ENCODE peak calls at places on chromosomes 16 and 17, in five cellular contexts. One of them, this sample, is unnamed.

GRCh38 chr17:15663691-15664090 is 20.4 kb downstream of the TRIM16 start:
- DNase-seq in upper lobe of left lung: no peak
- DNase-seq in GM20000: no peak
- DNase-seq in stomach: no peak
- DNase-seq in breast epithelium: no peak
- DNase-seq in this sample: no peak

GRCh38 chr16:9323170-9323569 is 231.7 kb downstream of the HAPSTR1 start:
- DNase-seq in upper lobe of left lung: no peak
- DNase-seq in GM20000: no peak
- DNase-seq in stomach: no peak
- DNase-seq in breast epithelium: no peak
- DNase-seq in this sample: no peak

GRCh38 chr17:58527306-58527705 is 12.9 kb upstream of the MTMR4 start:
- DNase-seq in upper lobe of left lung: no peak
- DNase-seq in GM20000: no peak
- DNase-seq in stomach: no peak
- DNase-seq in breast epithelium: no peak
- DNase-seq in this sample: no peak

GRCh38 chr16:83847371-83848225 is 39.8 kb downstream of the HSBP1 start:
- DNase-seq in upper lobe of left lung: no peak
- DNase-seq in GM20000: no peak
- DNase-seq in stomach: no peak
- DNase-seq in breast epithelium: no peak
- DNase-seq in this sample: no peak

GRCh38 chr17:83194761-83195329 is 115.4 kb downstream of the METRNL start:
- DNase-seq in upper lobe of left lung: peak; percentile 72
- DNase-seq in GM20000: no peak
- DNase-seq in stomach: no peak
- DNase-seq in breast epithelium: peak; percentile 48
- DNase-seq in this sample: peak; percentile 21

GRCh38 chr17:6668727-6669425 is 17.3 kb downstream of the C17orf100 start:
- DNase-seq in upper lobe of left lung: no peak
- DNase-seq in GM20000: no peak
- DNase-seq in stomach: no peak
- DNase-seq in breast epithelium: peak; percentile 25
- DNase-seq in this sample: no peak

GRCh38 chr16:15055141-15056053 is 477 bp downstream of the NTAN1 start:
- DNase-seq in upper lobe of left lung: peak; percentile 55
- DNase-seq in GM20000: peak; percentile 40
- DNase-seq in stomach: no peak
- DNase-seq in breast epithelium: no peak
- DNase-seq in this sample: no peak

GRCh38 chr16:20903116-20903888 is 2.7 kb downstream of the LYRM1 start:
- DNase-seq in upper lobe of left lung: no peak
- DNase-seq in GM20000: no peak
- DNase-seq in stomach: no peak
- DNase-seq in breast epithelium: no peak
- DNase-seq in this sample: no peak

GRCh38 chr17:74274060-74274702 is at the start of gene DNAI2:
- DNase-seq in upper lobe of left lung: peak; percentile 82
- DNase-seq in GM20000: no peak
- DNase-seq in stomach: no peak
- DNase-seq in breast epithelium: no peak
- DNase-seq in this sample: no peak

GRCh38 chr16:26240807-26241206 is 549.0 kb downstream of the HS3ST4 start:
- DNase-seq in upper lobe of left lung: no peak
- DNase-seq in GM20000: no peak
- DNase-seq in stomach: no peak
- DNase-seq in breast epithelium: no peak
- DNase-seq in this sample: no peak

GRCh38 chr17:47694018-47694817 is at the start of gene TBKBP1:
- DNase-seq in upper lobe of left lung: peak; percentile 88
- DNase-seq in GM20000: peak; percentile 72
- DNase-seq in stomach: no peak
- DNase-seq in breast epithelium: no peak
- DNase-seq in this sample: no peak

GRCh38 chr17:6056104-6056503 is 14.1 kb upstream of the WSCD1 start:
- DNase-seq in upper lobe of left lung: no peak
- DNase-seq in GM20000: no peak
- DNase-seq in stomach: no peak
- DNase-seq in breast epithelium: no peak
- DNase-seq in this sample: no peak

GRCh38 chr17:77507116-77507885 is 366.5 kb downstream of the SEC14L1 start:
- DNase-seq in upper lobe of left lung: peak; percentile 59
- DNase-seq in GM20000: no peak
- DNase-seq in stomach: no peak
- DNase-seq in breast epithelium: no peak
- DNase-seq in this sample: no peak
- TF ChIP-seq CTCF in upper lobe of left lung: no peak
- TF ChIP-seq CTCF in GM20000: no peak
- TF ChIP-seq CTCF in stomach: no peak
- TF ChIP-seq CTCF in breast epithelium: no peak
- TF ChIP-seq CTCF in this sample: no peak

GRCh38 chr16:57994778-57995177 is 5.7 kb downstream of the ZNF319 start:
- DNase-seq in upper lobe of left lung: no peak
- DNase-seq in GM20000: peak; percentile 70
- DNase-seq in stomach: peak; percentile 59
- DNase-seq in breast epithelium: no peak
- DNase-seq in this sample: no peak
- TF ChIP-seq CTCF in upper lobe of left lung: peak; percentile 49
- TF ChIP-seq CTCF in GM20000: peak; percentile 16
- TF ChIP-seq CTCF in stomach: no peak
- TF ChIP-seq CTCF in breast epithelium: no peak
- TF ChIP-seq CTCF in this sample: no peak

GRCh38 chr16:27698746-27699145 is 148.8 kb downstream of the KATNIP start:
- DNase-seq in upper lobe of left lung: no peak
- DNase-seq in GM20000: no peak
- DNase-seq in stomach: no peak
- DNase-seq in breast epithelium: peak; percentile 14
- DNase-seq in this sample: no peak

GRCh38 chr16:27695161-27695560 is 145.2 kb downstream of the KATNIP start:
- DNase-seq in upper lobe of left lung: no peak
- DNase-seq in GM20000: no peak
- DNase-seq in stomach: no peak
- DNase-seq in breast epithelium: peak; percentile 35
- DNase-seq in this sample: no peak

GRCh38 chr16:27699540-27699939 is 149.6 kb downstream of the KATNIP start:
- DNase-seq in upper lobe of left lung: no peak
- DNase-seq in GM20000: no peak
- DNase-seq in stomach: no peak
- DNase-seq in breast epithelium: peak; percentile 7
- DNase-seq in this sample: no peak

GRCh38 chr16:27700596-27700995 is 150.7 kb downstream of the KATNIP start:
- DNase-seq in upper lobe of left lung: no peak
- DNase-seq in GM20000: no peak
- DNase-seq in stomach: no peak
- DNase-seq in breast epithelium: peak; percentile 17
- DNase-seq in this sample: no peak

GRCh38 chr16:27698266-27698665 is 148.3 kb downstream of the KATNIP start:
- DNase-seq in upper lobe of left lung: peak; percentile 46
- DNase-seq in GM20000: no peak
- DNase-seq in stomach: no peak
- DNase-seq in breast epithelium: peak; percentile 25
- DNase-seq in this sample: no peak
- TF ChIP-seq CTCF in upper lobe of left lung: no peak
- TF ChIP-seq CTCF in GM20000: peak; percentile 22
- TF ChIP-seq CTCF in stomach: no peak
- TF ChIP-seq CTCF in breast epithelium: no peak
- TF ChIP-seq CTCF in this sample: no peak

GRCh38 chr17:30716461-30717289 is 107.8 kb downstream of the CRLF3 start:
- DNase-seq in upper lobe of left lung: no peak
- DNase-seq in GM20000: no peak
- DNase-seq in stomach: no peak
- DNase-seq in breast epithelium: no peak
- DNase-seq in this sample: no peak
- TF ChIP-seq CTCF in upper lobe of left lung: no peak
- TF ChIP-seq CTCF in GM20000: peak; percentile 8
- TF ChIP-seq CTCF in stomach: no peak
- TF ChIP-seq CTCF in breast epithelium: no peak
- TF ChIP-seq CTCF in this sample: no peak

DNA sequence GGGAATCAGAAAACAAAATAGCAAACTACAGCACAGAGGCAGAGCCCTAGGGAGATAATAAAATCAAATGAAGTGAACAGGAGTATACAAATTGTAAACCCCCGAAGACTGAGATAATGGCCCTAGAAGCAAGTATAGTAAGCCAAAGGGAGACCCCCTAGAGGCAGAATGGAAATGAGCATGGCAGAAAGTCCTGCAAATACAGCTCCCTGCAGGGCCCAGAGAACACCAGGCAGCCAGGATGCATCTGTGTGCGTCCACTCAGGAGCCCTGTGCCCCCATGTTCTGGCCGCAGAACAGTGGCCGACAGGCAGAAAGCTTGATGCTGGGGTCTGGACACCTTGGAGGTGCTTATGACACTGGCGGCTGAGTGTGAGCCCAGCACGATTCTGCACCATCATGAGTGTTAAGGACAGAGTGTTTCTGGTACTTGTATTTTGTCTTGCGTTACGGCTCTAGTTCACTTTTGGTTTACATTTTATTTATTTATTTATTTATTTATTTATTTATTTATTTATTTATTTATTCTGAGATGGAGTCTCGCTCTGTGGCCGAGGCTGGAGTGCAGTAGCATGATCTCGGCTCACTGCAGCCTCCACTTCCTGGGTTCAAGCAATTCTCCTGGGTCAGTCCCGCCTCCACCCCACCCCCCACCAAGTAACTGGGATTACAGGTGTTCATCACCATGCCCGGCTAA is 48.7 kb downstream of the RGS9 start:
- DNase-seq in upper lobe of left lung: no peak
- DNase-seq in GM20000: no peak
- DNase-seq in stomach: no peak
- DNase-seq in breast epithelium: no peak
- DNase-seq in this sample: no peak
- TF ChIP-seq CTCF in upper lobe of left lung: no peak
- TF ChIP-seq CTCF in GM20000: no peak
- TF ChIP-seq CTCF in stomach: no peak
- TF ChIP-seq CTCF in breast epithelium: no peak
- TF ChIP-seq CTCF in this sample: no peak

GRCh38 chr17:44917456-44917855 is 2.2 kb upstream of the GFAP start:
- DNase-seq in upper lobe of left lung: no peak
- DNase-seq in GM20000: no peak
- DNase-seq in stomach: no peak
- DNase-seq in breast epithelium: peak; percentile 34
- DNase-seq in this sample: no peak

GRCh38 chr17:44915727-44916058 is 393 bp upstream of the GFAP start:
- DNase-seq in upper lobe of left lung: no peak
- DNase-seq in GM20000: no peak
- DNase-seq in stomach: no peak
- DNase-seq in breast epithelium: no peak
- DNase-seq in this sample: no peak

GRCh38 chr17:44916059-44916780 is 920 bp upstream of the GFAP start:
- DNase-seq in upper lobe of left lung: no peak
- DNase-seq in GM20000: no peak
- DNase-seq in stomach: no peak
- DNase-seq in breast epithelium: peak; percentile 42
- DNase-seq in this sample: no peak

GRCh38 chr17:44918006-44918405 is 2.7 kb upstream of the GFAP start:
- DNase-seq in upper lobe of left lung: no peak
- DNase-seq in GM20000: no peak
- DNase-seq in stomach: no peak
- DNase-seq in breast epithelium: peak; percentile 34
- DNase-seq in this sample: no peak

DNA sequence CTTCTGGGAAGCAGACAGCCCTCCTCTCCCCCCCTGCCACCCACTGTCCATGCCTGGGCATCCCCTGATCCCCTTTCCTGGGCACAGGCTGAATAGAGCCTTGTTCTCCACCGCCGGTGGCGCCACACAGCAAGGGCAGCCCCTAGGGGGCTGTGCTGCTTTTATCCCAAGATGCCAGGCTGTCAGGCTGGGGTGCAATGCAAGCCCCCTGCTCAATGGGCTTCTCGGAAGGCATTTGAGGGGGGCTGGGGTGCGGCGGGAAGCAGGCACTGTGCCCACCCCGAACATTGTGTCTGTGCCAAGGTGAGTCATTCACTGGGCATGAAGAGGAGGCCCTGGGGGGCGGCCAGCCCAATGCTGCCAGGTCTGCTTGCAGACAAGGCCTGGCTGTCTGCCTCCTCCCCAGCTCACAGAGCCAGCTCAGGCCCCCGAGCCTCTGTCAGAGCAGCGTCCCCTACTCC is 1.5 kb upstream of the GFAP start:
- DNase-seq in upper lobe of left lung: no peak
- DNase-seq in GM20000: no peak
- DNase-seq in stomach: no peak
- DNase-seq in breast epithelium: peak; percentile 65
- DNase-seq in this sample: no peak
- TF ChIP-seq CTCF in upper lobe of left lung: no peak
- TF ChIP-seq CTCF in GM20000: no peak
- TF ChIP-seq CTCF in stomach: no peak
- TF ChIP-seq CTCF in breast epithelium: no peak
- TF ChIP-seq CTCF in this sample: no peak

DNA sequence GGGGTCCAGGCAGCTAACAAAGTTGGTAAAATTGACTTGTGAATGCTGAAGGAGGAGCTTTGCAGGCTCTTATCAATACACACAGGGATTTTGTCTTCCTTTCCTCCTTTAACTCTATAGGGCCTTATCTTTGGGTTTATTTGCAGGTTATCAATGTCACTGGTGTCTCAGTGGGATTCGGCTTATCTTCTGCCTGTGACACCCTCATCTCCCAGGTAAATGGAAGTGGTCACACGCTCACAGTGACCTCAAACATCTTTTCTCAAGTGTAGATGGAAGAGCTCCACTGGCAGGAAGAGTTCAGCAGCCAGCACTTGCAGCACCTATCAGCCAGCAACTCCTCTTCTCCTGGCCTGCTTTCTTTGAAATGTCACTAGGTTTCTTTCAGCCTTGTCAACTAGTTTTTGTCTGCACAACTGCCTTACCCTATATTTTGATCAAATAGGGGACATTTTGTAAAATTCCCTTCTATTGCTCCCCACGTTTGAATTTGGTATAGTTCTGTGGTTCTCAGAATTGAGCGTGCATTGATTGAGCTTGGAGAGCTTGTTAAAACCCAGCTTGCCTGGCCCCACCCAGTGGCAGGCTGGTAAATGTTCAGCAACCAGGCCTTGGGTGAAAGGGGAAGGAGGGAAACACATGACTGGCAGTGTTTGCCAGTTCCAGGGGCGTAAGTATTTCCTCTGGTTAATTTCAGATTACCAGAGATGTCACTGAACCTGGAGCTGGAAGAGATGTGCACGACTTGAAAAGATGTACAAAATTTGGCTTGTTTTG is 12.8 kb downstream of the SLC47A1 start:
- DNase-seq in upper lobe of left lung: no peak
- DNase-seq in GM20000: no peak
- DNase-seq in stomach: peak; percentile 43
- DNase-seq in breast epithelium: no peak
- DNase-seq in this sample: no peak
- TF ChIP-seq CTCF in upper lobe of left lung: no peak
- TF ChIP-seq CTCF in GM20000: no peak
- TF ChIP-seq CTCF in stomach: no peak
- TF ChIP-seq CTCF in breast epithelium: no peak
- TF ChIP-seq CTCF in this sample: no peak

GRCh38 chr16:50671644-50672260 is 9.4 kb downstream of the SNX20 start:
- DNase-seq in upper lobe of left lung: no peak
- DNase-seq in GM20000: peak; percentile 59
- DNase-seq in stomach: no peak
- DNase-seq in breast epithelium: no peak
- DNase-seq in this sample: no peak
- TF ChIP-seq CTCF in upper lobe of left lung: no peak
- TF ChIP-seq CTCF in GM20000: peak; percentile 20
- TF ChIP-seq CTCF in stomach: no peak
- TF ChIP-seq CTCF in breast epithelium: peak; percentile 20
- TF ChIP-seq CTCF in this sample: no peak

GRCh38 chr17:28473542-28473941 is at the start of gene SLC13A2:
- DNase-seq in upper lobe of left lung: no peak
- DNase-seq in GM20000: no peak
- DNase-seq in stomach: peak; percentile 52
- DNase-seq in breast epithelium: no peak
- DNase-seq in this sample: no peak
- TF ChIP-seq CTCF in upper lobe of left lung: no peak
- TF ChIP-seq CTCF in GM20000: no peak
- TF ChIP-seq CTCF in stomach: no peak
- TF ChIP-seq CTCF in breast epithelium: no peak
- TF ChIP-seq CTCF in this sample: no peak